ENCODE peak calls at places on chromosomes 11 and 22, in nine cellular contexts. One of them, this sample, is unnamed.

GRCh38 chr22:41732096-41732772 is 32.9 kb downstream of the MEI1 start:
- DNase-seq in CD4-positive, CD25-positive, alpha-beta regulatory T cell: no peak
- DNase-seq in putamen: no peak
- DNase-seq in MCF 10A: no peak
- DNase-seq in anterior cingulate cortex: no peak
- DNase-seq in astrocyte of the spinal cord: no peak
- DNase-seq in choroid plexus epithelial cell: no peak
- DNase-seq in OCI-LY7: peak
- DNase-seq in T-helper 9 cell: no peak
- DNase-seq in this sample: no peak

GRCh38 chr11:65559951-65560537 is 1.9 kb upstream of the LTBP3 start:
- DNase-seq in CD4-positive, CD25-positive, alpha-beta regulatory T cell: no peak
- DNase-seq in putamen: no peak
- DNase-seq in OCI-LY7: no peak
- DNase-seq in astrocyte of the spinal cord: peak
- DNase-seq in MCF 10A: peak
- DNase-seq in T-helper 9 cell: no peak
- DNase-seq in choroid plexus epithelial cell: peak
- DNase-seq in anterior cingulate cortex: no peak
- DNase-seq in this sample: no peak

GRCh38 chr11:100827934-100828661 is 141.0 kb downstream of the ARHGAP42 start:
- DNase-seq in putamen: no peak
- DNase-seq in choroid plexus epithelial cell: peak
- DNase-seq in anterior cingulate cortex: no peak
- DNase-seq in OCI-LY7: peak
- DNase-seq in MCF 10A: peak
- DNase-seq in T-helper 9 cell: no peak
- DNase-seq in CD4-positive, CD25-positive, alpha-beta regulatory T cell: no peak
- DNase-seq in astrocyte of the spinal cord: peak
- DNase-seq in this sample: no peak

GRCh38 chr11:94417386-94417987 is 16.3 kb upstream of the GPR83 start:
- DNase-seq in T-helper 9 cell: no peak
- DNase-seq in OCI-LY7: peak
- DNase-seq in CD4-positive, CD25-positive, alpha-beta regulatory T cell: no peak
- DNase-seq in choroid plexus epithelial cell: peak
- DNase-seq in putamen: no peak
- DNase-seq in anterior cingulate cortex: no peak
- DNase-seq in astrocyte of the spinal cord: peak
- DNase-seq in MCF 10A: peak
- DNase-seq in this sample: no peak

GRCh38 chr11:128318856-128319474 is 268.4 kb downstream of the ETS1 start:
- DNase-seq in astrocyte of the spinal cord: peak
- DNase-seq in MCF 10A: no peak
- DNase-seq in T-helper 9 cell: peak
- DNase-seq in putamen: no peak
- DNase-seq in CD4-positive, CD25-positive, alpha-beta regulatory T cell: peak
- DNase-seq in choroid plexus epithelial cell: peak
- DNase-seq in OCI-LY7: peak
- DNase-seq in anterior cingulate cortex: no peak
- DNase-seq in this sample: no peak

GRCh38 chr22:46655861-46656608 is 35.8 kb downstream of the GRAMD4 start:
- DNase-seq in anterior cingulate cortex: no peak
- DNase-seq in putamen: no peak
- DNase-seq in choroid plexus epithelial cell: no peak
- DNase-seq in astrocyte of the spinal cord: no peak
- DNase-seq in CD4-positive, CD25-positive, alpha-beta regulatory T cell: no peak
- DNase-seq in OCI-LY7: no peak
- DNase-seq in MCF 10A: no peak
- DNase-seq in T-helper 9 cell: no peak
- DNase-seq in this sample: no peak

GRCh38 chr11:1760351-1761109 is 3.2 kb downstream of the CTSD start:
- DNase-seq in putamen: peak
- DNase-seq in astrocyte of the spinal cord: no peak
- DNase-seq in OCI-LY7: no peak
- DNase-seq in CD4-positive, CD25-positive, alpha-beta regulatory T cell: no peak
- DNase-seq in T-helper 9 cell: no peak
- DNase-seq in MCF 10A: no peak
- DNase-seq in choroid plexus epithelial cell: peak
- DNase-seq in anterior cingulate cortex: peak
- DNase-seq in this sample: no peak

GRCh38 chr11:118902336-118903203 is 18.9 kb downstream of the CXCR5 start:
- DNase-seq in choroid plexus epithelial cell: no peak
- DNase-seq in MCF 10A: no peak
- DNase-seq in astrocyte of the spinal cord: no peak
- DNase-seq in anterior cingulate cortex: no peak
- DNase-seq in putamen: no peak
- DNase-seq in OCI-LY7: no peak
- DNase-seq in T-helper 9 cell: no peak
- DNase-seq in CD4-positive, CD25-positive, alpha-beta regulatory T cell: no peak
- DNase-seq in this sample: no peak

GRCh38 chr11:67060111-67060522 is 3.5 kb downstream of the RHOD start:
- DNase-seq in CD4-positive, CD25-positive, alpha-beta regulatory T cell: no peak
- DNase-seq in MCF 10A: peak
- DNase-seq in anterior cingulate cortex: no peak
- DNase-seq in putamen: no peak
- DNase-seq in OCI-LY7: no peak
- DNase-seq in astrocyte of the spinal cord: no peak
- DNase-seq in T-helper 9 cell: no peak
- DNase-seq in choroid plexus epithelial cell: peak
- DNase-seq in this sample: no peak

GRCh38 chr22:37601203-37601539 is 7.5 kb upstream of the GGA1 start:
- DNase-seq in anterior cingulate cortex: no peak
- DNase-seq in astrocyte of the spinal cord: no peak
- DNase-seq in CD4-positive, CD25-positive, alpha-beta regulatory T cell: no peak
- DNase-seq in T-helper 9 cell: no peak
- DNase-seq in OCI-LY7: no peak
- DNase-seq in putamen: no peak
- DNase-seq in MCF 10A: no peak
- DNase-seq in choroid plexus epithelial cell: no peak
- DNase-seq in this sample: no peak

GRCh38 chr11:64224151-64224890 is 1.7 kb downstream of the TRPT1 start:
- DNase-seq in anterior cingulate cortex: no peak
- DNase-seq in T-helper 9 cell: no peak
- DNase-seq in astrocyte of the spinal cord: no peak
- DNase-seq in choroid plexus epithelial cell: no peak
- DNase-seq in putamen: no peak
- DNase-seq in MCF 10A: peak
- DNase-seq in OCI-LY7: no peak
- DNase-seq in CD4-positive, CD25-positive, alpha-beta regulatory T cell: no peak
- DNase-seq in this sample: no peak

GRCh38 chr22:26891431-26891830 is 234.0 kb downstream of the MIAT start:
- DNase-seq in anterior cingulate cortex: no peak
- DNase-seq in MCF 10A: no peak
- DNase-seq in astrocyte of the spinal cord: peak
- DNase-seq in choroid plexus epithelial cell: no peak
- DNase-seq in CD4-positive, CD25-positive, alpha-beta regulatory T cell: no peak
- DNase-seq in putamen: no peak
- DNase-seq in OCI-LY7: no peak
- DNase-seq in T-helper 9 cell: no peak
- DNase-seq in this sample: no peak

GRCh38 chr22:42300286-42301071 is 30.0 kb upstream of the TCF20 start:
- DNase-seq in MCF 10A: peak
- DNase-seq in choroid plexus epithelial cell: no peak
- DNase-seq in anterior cingulate cortex: no peak
- DNase-seq in CD4-positive, CD25-positive, alpha-beta regulatory T cell: peak
- DNase-seq in OCI-LY7: peak
- DNase-seq in putamen: no peak
- DNase-seq in T-helper 9 cell: peak
- DNase-seq in astrocyte of the spinal cord: no peak
- DNase-seq in this sample: no peak

GRCh38 chr11:26649884-26650283 is 72.0 kb downstream of the SLC5A12 start:
- DNase-seq in T-helper 9 cell: no peak
- DNase-seq in astrocyte of the spinal cord: peak
- DNase-seq in MCF 10A: peak
- DNase-seq in choroid plexus epithelial cell: peak
- DNase-seq in CD4-positive, CD25-positive, alpha-beta regulatory T cell: no peak
- DNase-seq in anterior cingulate cortex: peak
- DNase-seq in putamen: peak
- DNase-seq in OCI-LY7: peak
- DNase-seq in this sample: peak

GRCh38 chr22:36289406-36289870 is 36.5 kb downstream of the APOL1 start:
- DNase-seq in putamen: no peak
- DNase-seq in astrocyte of the spinal cord: no peak
- DNase-seq in anterior cingulate cortex: no peak
- DNase-seq in MCF 10A: no peak
- DNase-seq in choroid plexus epithelial cell: no peak
- DNase-seq in CD4-positive, CD25-positive, alpha-beta regulatory T cell: no peak
- DNase-seq in T-helper 9 cell: no peak
- DNase-seq in OCI-LY7: no peak
- DNase-seq in this sample: no peak

GRCh38 chr11:27207025-27207650 is 155.9 kb downstream of the CCDC34 start:
- DNase-seq in anterior cingulate cortex: no peak
- DNase-seq in T-helper 9 cell: no peak
- DNase-seq in putamen: no peak
- DNase-seq in CD4-positive, CD25-positive, alpha-beta regulatory T cell: no peak
- DNase-seq in choroid plexus epithelial cell: peak
- DNase-seq in astrocyte of the spinal cord: peak
- DNase-seq in OCI-LY7: no peak
- DNase-seq in MCF 10A: no peak
- DNase-seq in this sample: no peak